ENCODE peak calls at places on chromosome 6, in five cellular contexts. C is fibroblast of lung, E is tibial artery, D is breast epithelium, T is Panc1. K is an unnamed sample. For H3K9me3, the result is how much of the 10 kb centered on the place peaks cover.

GRCh38 chr6:117389227-117390057 is 36.3 kb downstream of the ROS1 start:
- DNase-seq in T (no peak), C (no peak), E (no peak), D (no peak), K (no peak)

GRCh38 chr6:137240168-137240567 is 21.0 kb upstream of the IFNGR1 start:
- DNase-seq in D (peak), E (peak), T (no peak), C (peak), K (peak)

GRCh38 chr6:122426597-122426996 is 27.1 kb downstream of the HSF2 start:
- DNase-seq in E (no peak), C (no peak), D (no peak), T (no peak), K (no peak)

GRCh38 chr6:166772518-166772917 is 145.5 kb upstream of the RPS6KA2 start:
- DNase-seq in C (no peak), E (no peak), D (no peak), T (no peak), K (peak)

GRCh38 chr6:119575721-119576120 is 226.2 kb upstream of the MAN1A1 start:
- DNase-seq in T (no peak), E (no peak), C (peak), D (no peak), K (no peak)

GRCh38 chr6:112205521-112206458 is 48.6 kb downstream of the LAMA4 start:
- DNase-seq in D (no peak), T (no peak), E (no peak), C (no peak), K (no peak)

GRCh38 chr6:84667252-84668213 is 96.9 kb downstream of the TBX18 start:
- DNase-seq in E (no peak), T (no peak), D (no peak), C (no peak), K (no peak)

GRCh38 chr6:119209452-119210205 is 131.2 kb upstream of the FAM184A start:
- DNase-seq in T (no peak), C (peak), D (no peak), E (no peak), K (no peak)

GRCh38 chr6:137884428-137884827 is 17.4 kb downstream of the TNFAIP3 start:
- DNase-seq in E (no peak), C (no peak), D (no peak), T (no peak), K (no peak)

GRCh38 chr6:49030621-49031020 is 432.4 kb downstream of the MMUT start:
- DNase-seq in E (no peak), T (no peak), C (peak), D (no peak), K (no peak)

GRCh38 chr6:148989585-148989984 is 242.8 kb downstream of the UST start:
- DNase-seq in T (no peak), E (no peak), D (no peak), C (no peak), K (no peak)

GRCh38 chr6:148985499-148985898 is 238.7 kb downstream of the UST start:
- DNase-seq in C (no peak), D (no peak), T (no peak), E (no peak), K (no peak)

GRCh38 chr6:148987982-148988381 is 241.2 kb downstream of the UST start:
- DNase-seq in T (no peak), E (no peak), C (no peak), D (no peak), K (no peak)

GRCh38 chr6:148986608-148987007 is 239.8 kb downstream of the UST start:
- DNase-seq in D (no peak), T (no peak), E (no peak), C (no peak), K (no peak)

GRCh38 chr6:148990427-148990826 is 243.6 kb downstream of the UST start:
- DNase-seq in T (no peak), C (no peak), D (no peak), E (no peak), K (no peak)
- H3K9me3 ChIP-seq in T (under half), C (under half), D (under half), E (under half), K (under half)

GRCh38 chr6:85679445-85680123 is 36.9 kb upstream of the SYNCRIP start:
- DNase-seq in C (peak), T (no peak), D (no peak), E (no peak), K (no peak)

GRCh38 chr6:85678602-85679444 is 36.1 kb upstream of the SYNCRIP start:
- DNase-seq in D (peak), T (peak), C (peak), E (peak), K (peak)

GRCh38 chr6:85678000-85678601 is 35.4 kb upstream of the SYNCRIP start:
- DNase-seq in T (no peak), E (no peak), C (no peak), D (no peak), K (no peak)

GRCh38 chr6:85677243-85677956 is 34.7 kb upstream of the SYNCRIP start:
- DNase-seq in C (peak), E (no peak), T (no peak), D (no peak), K (no peak)

GRCh38 chr6:85680388-85680787 is 37.7 kb upstream of the SYNCRIP start:
- DNase-seq in E (no peak), C (no peak), D (no peak), T (no peak), K (no peak)
- H3K4me3 ChIP-seq in E (no peak), C (peak), D (no peak), T (peak), K (no peak)

GRCh38 chr6:41136911-41137310 is 17.2 kb downstream of the TREML1 start:
- DNase-seq in D (no peak), E (no peak), C (no peak), T (no peak), K (no peak)

GRCh38 chr6:41132254-41132653 is 21.9 kb downstream of the TREML1 start:
- DNase-seq in C (no peak), T (no peak), D (no peak), E (no peak), K (no peak)

DNA sequence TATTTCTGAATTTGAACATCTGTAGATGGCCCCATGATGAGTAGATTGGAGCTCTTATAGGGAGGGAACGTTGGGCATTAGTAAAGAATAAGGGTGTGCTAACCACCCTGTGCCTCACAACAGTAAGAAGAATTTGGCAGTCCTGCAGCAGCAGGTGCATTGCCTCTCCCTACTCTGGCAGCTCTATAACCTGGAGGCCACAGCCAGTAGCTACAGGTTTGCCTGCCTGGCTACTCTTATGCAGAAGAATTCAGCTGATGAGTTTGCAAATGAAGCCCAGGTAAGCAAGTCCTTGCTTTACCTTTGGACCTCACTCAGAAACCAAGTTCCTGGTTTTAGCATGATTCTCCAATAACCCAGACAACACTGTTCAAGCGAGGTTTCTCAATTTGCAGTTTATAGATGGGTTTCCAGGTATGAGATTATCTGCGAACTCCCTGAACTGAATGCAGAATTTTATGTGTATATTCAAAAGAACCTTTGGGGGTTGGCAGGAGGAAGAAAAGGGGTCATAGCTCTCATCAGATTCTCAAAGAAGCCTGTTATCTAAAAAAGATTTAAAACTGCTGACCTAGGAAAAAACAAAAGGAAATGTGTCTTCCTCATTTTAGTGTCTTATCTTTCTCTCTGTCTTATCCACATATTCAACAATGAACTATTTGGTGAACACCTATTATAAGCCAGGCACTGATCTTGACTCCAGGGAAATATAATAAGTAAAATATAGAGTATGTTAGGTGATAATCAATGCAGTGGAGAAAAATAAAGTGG is 18.9 kb downstream of the TREML1 start:
- DNase-seq in T (no peak), C (no peak), D (no peak), E (no peak), K (no peak)
- H3K27ac ChIP-seq in T (no peak), C (no peak), D (no peak), E (no peak), K (no peak)

DNA sequence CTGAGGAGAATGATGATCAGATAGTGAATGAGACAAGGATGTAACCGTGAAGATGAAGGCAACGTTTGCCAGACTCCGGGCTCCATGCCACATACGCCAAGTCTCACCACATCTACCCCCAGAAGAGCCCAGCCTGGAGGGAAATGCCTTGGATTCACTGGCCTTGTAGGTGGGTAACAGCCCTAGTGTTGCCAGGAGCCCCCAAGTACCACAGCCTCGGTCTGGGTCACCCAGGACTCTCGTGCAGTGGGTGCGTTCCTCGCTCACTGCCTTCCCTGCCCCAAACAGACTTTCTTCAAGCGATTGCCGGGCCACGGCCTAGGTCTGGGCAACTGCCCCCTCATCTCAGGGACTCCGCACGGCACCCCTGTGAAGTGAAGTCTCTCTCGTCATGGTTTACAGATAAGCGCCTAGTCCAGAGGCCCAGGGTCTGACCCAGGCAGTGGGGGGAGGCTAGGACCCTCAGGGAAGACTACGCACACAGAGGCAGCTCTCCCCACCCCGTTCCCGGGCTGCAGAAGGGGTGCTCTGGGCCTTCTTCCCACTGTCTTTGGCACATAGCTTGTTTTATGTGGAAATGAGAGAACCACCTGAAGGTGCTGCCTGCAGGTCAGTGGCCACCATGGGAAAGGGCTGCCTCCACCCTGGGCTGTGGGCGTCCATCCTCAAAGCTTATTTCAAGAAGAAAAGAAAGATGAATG is 220.7 kb downstream of the ERMARD start:
- DNase-seq in E (no peak), T (no peak), C (no peak), D (no peak), K (no peak)
- H3K9me3 ChIP-seq in E (under half), T (under half), C (under half), D (under half), K (under half)

GRCh38 chr6:128882560-128882959 is 378 bp upstream of the LAMA2 start:
- DNase-seq in T (no peak), E (no peak), C (no peak), D (no peak), K (no peak)
- H3K4me3 ChIP-seq in T (no peak), E (peak), C (peak), D (peak), K (peak)

K was measured in right cardiac atrium.